ENCODE peak calls at places on chromosomes 7 and 10, in six cellular contexts. U is HTR-8/SVneo, Y is RPMI7951, B is B cell, C is NCI-H1105 treated with DMSO at 0.1 percent for 48 hours, V is dermis microvascular lymphatic vessel endothelial cell. P is an unnamed sample.

GRCh38 chr7:51297986-51298385 is 18.6 kb downstream of the COBL start:
- DNase-seq in Y (no peak), B (no peak), V (no peak), C (no peak), U (no peak), P (no peak)

GRCh38 chr10:131901181-131901829 is 497 bp downstream of the PPP2R2D start:
- DNase-seq in C (no peak), Y (peak; percentile 11), V (peak; percentile 43), B (peak; percentile 77), U (no peak), P (no peak)

GRCh38 chr10:43026039-43026973 is 50.6 kb upstream of the RET start:
- DNase-seq in V (no peak), U (no peak), C (no peak), B (no peak), Y (no peak), P (no peak)

GRCh38 chr10:31774291-31774900 is 154.2 kb downstream of the ARHGAP12 start:
- DNase-seq in U (no peak), C (no peak), V (no peak), Y (no peak), B (no peak), P (no peak)

GRCh38 chr10:6748981-6749630 is 169.0 kb upstream of the PRKCQ start:
- DNase-seq in Y (peak; percentile 65), B (no peak), U (peak; percentile 60), C (no peak), V (peak; percentile 23), P (no peak)

GRCh38 chr10:99731296-99732032 is 463 bp downstream of the COX15 start:
- DNase-seq in C (no peak), B (no peak), U (no peak), Y (no peak), V (no peak), P (no peak)

GRCh38 chr10:117663750-117664149 is 121.2 kb downstream of the EMX2 start:
- DNase-seq in B (no peak), Y (peak; percentile 37), V (no peak), C (no peak), U (no peak), P (no peak)

GRCh38 chr10:116105259-116105658 is 167.7 kb downstream of the GFRA1 start:
- DNase-seq in C (no peak), V (no peak), B (no peak), U (no peak), Y (no peak), P (no peak)

GRCh38 chr7:98394377-98394836 is 6.5 kb downstream of the BAIAP2L1 start:
- DNase-seq in V (peak; percentile 14), Y (peak; percentile 77), U (peak; percentile 41), B (no peak), C (no peak), P (no peak)

GRCh38 chr10:110774069-110775021 is 97.4 kb upstream of the PDCD4 start:
- DNase-seq in Y (peak; percentile 73), V (peak; percentile 88), U (peak; percentile 36), C (no peak), B (no peak), P (no peak)

GRCh38 chr7:42978496-42978895 is 46.3 kb downstream of the MRPL32 start:
- DNase-seq in Y (no peak), C (no peak), B (no peak), U (no peak), V (no peak), P (no peak)

GRCh38 chr10:50739618-50740350 is at the start of gene ASAH2B:
- DNase-seq in C (peak; percentile 55), Y (peak; percentile 78), B (peak; percentile 45), V (peak; percentile 83), U (peak; percentile 50), P (peak; percentile 54)

GRCh38 chr10:29839826-29840515 is 205.2 kb upstream of the SVIL start:
- DNase-seq in U (no peak), V (no peak), C (peak; percentile 68), B (no peak), Y (no peak), P (no peak)

GRCh38 chr7:155269766-155270585 is 27.7 kb upstream of the INSIG1 start:
- DNase-seq in Y (no peak), B (no peak), U (no peak), V (no peak), C (no peak), P (no peak)

GRCh38 chr10:28300027-28300426 is 2.8 kb downstream of the MPP7 start:
- DNase-seq in Y (no peak), C (no peak), B (no peak), V (no peak), U (no peak), P (no peak)